ENCODE peak calls at places on chromosomes 2 and 18, in ten cellular contexts. One of them, this sample, is unnamed. For H3K4me1 and H3K36me3, the result is how much of the 10 kb centered on the place peaks cover.

GRCh38 chr18:13051950-13052349 is 60.8 kb downstream of the CEP192 start:
- DNase-seq in body of pancreas: no peak
- DNase-seq in suprapubic skin: no peak
- DNase-seq in adrenal gland: no peak
- DNase-seq in ovary: no peak
- DNase-seq in Peyer's patch: no peak
- DNase-seq in stomach: no peak
- DNase-seq in uterus: no peak
- DNase-seq in heart left ventricle: no peak
- DNase-seq in sigmoid colon: no peak
- DNase-seq in this sample: peak

GRCh38 chr2:132670961-132671781 is 1.2 kb upstream of the LYPD1 start:
- DNase-seq in uterus: no peak
- DNase-seq in Peyer's patch: no peak
- DNase-seq in adrenal gland: no peak
- DNase-seq in stomach: no peak
- DNase-seq in suprapubic skin: no peak
- DNase-seq in body of pancreas: no peak
- DNase-seq in sigmoid colon: no peak
- DNase-seq in heart left ventricle: no peak
- DNase-seq in ovary: no peak
- DNase-seq in this sample: no peak

GRCh38 chr2:163207706-163208370 is 369.3 kb upstream of the KCNH7 start:
- DNase-seq in heart left ventricle: no peak
- DNase-seq in Peyer's patch: no peak
- DNase-seq in suprapubic skin: no peak
- DNase-seq in adrenal gland: no peak
- DNase-seq in body of pancreas: no peak
- DNase-seq in uterus: no peak
- DNase-seq in sigmoid colon: no peak
- DNase-seq in ovary: no peak
- DNase-seq in stomach: no peak
- DNase-seq in this sample: no peak

GRCh38 chr18:43034683-43035500 is 80.6 kb downstream of the RIT2 start:
- DNase-seq in sigmoid colon: no peak
- DNase-seq in stomach: no peak
- DNase-seq in heart left ventricle: no peak
- DNase-seq in body of pancreas: no peak
- DNase-seq in Peyer's patch: no peak
- DNase-seq in suprapubic skin: no peak
- DNase-seq in adrenal gland: no peak
- DNase-seq in uterus: no peak
- DNase-seq in ovary: no peak
- DNase-seq in this sample: no peak

GRCh38 chr2:86480105-86480504 is 38.9 kb downstream of the KDM3A start:
- DNase-seq in body of pancreas: peak
- DNase-seq in ovary: peak
- DNase-seq in suprapubic skin: no peak
- DNase-seq in Peyer's patch: no peak
- DNase-seq in adrenal gland: no peak
- DNase-seq in uterus: peak
- DNase-seq in sigmoid colon: peak
- DNase-seq in stomach: peak
- DNase-seq in heart left ventricle: peak
- DNase-seq in this sample: no peak

GRCh38 chr18:27017901-27018500 is 152.5 kb upstream of the AQP4 start:
- DNase-seq in stomach: no peak
- DNase-seq in sigmoid colon: no peak
- DNase-seq in adrenal gland: peak
- DNase-seq in uterus: no peak
- DNase-seq in ovary: no peak
- DNase-seq in Peyer's patch: no peak
- DNase-seq in body of pancreas: no peak
- DNase-seq in heart left ventricle: no peak
- DNase-seq in suprapubic skin: no peak
- DNase-seq in this sample: no peak

GRCh38 chr2:83817511-83817910 is 641.6 kb downstream of the SUCLG1 start:
- DNase-seq in uterus: no peak
- DNase-seq in stomach: no peak
- DNase-seq in suprapubic skin: no peak
- DNase-seq in Peyer's patch: no peak
- DNase-seq in heart left ventricle: no peak
- DNase-seq in sigmoid colon: no peak
- DNase-seq in ovary: no peak
- DNase-seq in adrenal gland: no peak
- DNase-seq in body of pancreas: no peak
- DNase-seq in this sample: no peak

GRCh38 chr2:96344011-96344410 is 8.4 kb downstream of the NCAPH start:
- DNase-seq in ovary: no peak
- DNase-seq in sigmoid colon: no peak
- DNase-seq in adrenal gland: peak
- DNase-seq in Peyer's patch: no peak
- DNase-seq in uterus: no peak
- DNase-seq in heart left ventricle: no peak
- DNase-seq in suprapubic skin: no peak
- DNase-seq in body of pancreas: no peak
- DNase-seq in stomach: no peak
- DNase-seq in this sample: peak

GRCh38 chr18:55251186-55251995 is 292.1 kb upstream of the CCDC68 start:
- DNase-seq in sigmoid colon: no peak
- DNase-seq in adrenal gland: no peak
- DNase-seq in ovary: no peak
- DNase-seq in uterus: no peak
- DNase-seq in suprapubic skin: no peak
- DNase-seq in stomach: no peak
- DNase-seq in Peyer's patch: no peak
- DNase-seq in heart left ventricle: no peak
- DNase-seq in body of pancreas: no peak
- DNase-seq in this sample: no peak

GRCh38 chr2:47078541-47079482 is 76.3 kb downstream of the STPG4 start:
- DNase-seq in sigmoid colon: no peak
- DNase-seq in heart left ventricle: peak
- DNase-seq in adrenal gland: no peak
- DNase-seq in body of pancreas: peak
- DNase-seq in Peyer's patch: peak
- DNase-seq in uterus: no peak
- DNase-seq in stomach: no peak
- DNase-seq in ovary: no peak
- DNase-seq in suprapubic skin: no peak
- DNase-seq in this sample: peak
- H3K4me1 ChIP-seq in sigmoid colon: under half
- H3K4me1 ChIP-seq in heart left ventricle: under half
- H3K4me1 ChIP-seq in adrenal gland: under half
- H3K4me1 ChIP-seq in body of pancreas: under half
- H3K4me1 ChIP-seq in Peyer's patch: under half
- H3K4me1 ChIP-seq in uterus: under half
- H3K4me1 ChIP-seq in stomach: under half
- H3K4me1 ChIP-seq in ovary: under half
- H3K4me1 ChIP-seq in suprapubic skin: half or more
- H3K4me1 ChIP-seq in this sample: under half

GRCh38 chr2:178949151-178949550 is 100.8 kb downstream of the CCDC141 start:
- DNase-seq in Peyer's patch: no peak
- DNase-seq in ovary: no peak
- DNase-seq in stomach: no peak
- DNase-seq in adrenal gland: no peak
- DNase-seq in heart left ventricle: no peak
- DNase-seq in body of pancreas: no peak
- DNase-seq in suprapubic skin: no peak
- DNase-seq in sigmoid colon: no peak
- DNase-seq in uterus: no peak
- DNase-seq in this sample: no peak

GRCh38 chr2:178946494-178946893 is 103.4 kb downstream of the CCDC141 start:
- DNase-seq in sigmoid colon: no peak
- DNase-seq in body of pancreas: no peak
- DNase-seq in stomach: no peak
- DNase-seq in uterus: no peak
- DNase-seq in Peyer's patch: no peak
- DNase-seq in ovary: no peak
- DNase-seq in heart left ventricle: no peak
- DNase-seq in adrenal gland: no peak
- DNase-seq in suprapubic skin: no peak
- DNase-seq in this sample: no peak

GRCh38 chr2:178949584-178949983 is 100.4 kb downstream of the CCDC141 start:
- DNase-seq in uterus: no peak
- DNase-seq in body of pancreas: no peak
- DNase-seq in sigmoid colon: no peak
- DNase-seq in suprapubic skin: no peak
- DNase-seq in ovary: no peak
- DNase-seq in stomach: no peak
- DNase-seq in adrenal gland: no peak
- DNase-seq in Peyer's patch: no peak
- DNase-seq in heart left ventricle: no peak
- DNase-seq in this sample: no peak

GRCh38 chr2:178947006-178947405 is 102.9 kb downstream of the CCDC141 start:
- DNase-seq in sigmoid colon: no peak
- DNase-seq in uterus: no peak
- DNase-seq in stomach: no peak
- DNase-seq in ovary: no peak
- DNase-seq in adrenal gland: no peak
- DNase-seq in heart left ventricle: no peak
- DNase-seq in body of pancreas: no peak
- DNase-seq in suprapubic skin: no peak
- DNase-seq in Peyer's patch: no peak
- DNase-seq in this sample: no peak

DNA sequence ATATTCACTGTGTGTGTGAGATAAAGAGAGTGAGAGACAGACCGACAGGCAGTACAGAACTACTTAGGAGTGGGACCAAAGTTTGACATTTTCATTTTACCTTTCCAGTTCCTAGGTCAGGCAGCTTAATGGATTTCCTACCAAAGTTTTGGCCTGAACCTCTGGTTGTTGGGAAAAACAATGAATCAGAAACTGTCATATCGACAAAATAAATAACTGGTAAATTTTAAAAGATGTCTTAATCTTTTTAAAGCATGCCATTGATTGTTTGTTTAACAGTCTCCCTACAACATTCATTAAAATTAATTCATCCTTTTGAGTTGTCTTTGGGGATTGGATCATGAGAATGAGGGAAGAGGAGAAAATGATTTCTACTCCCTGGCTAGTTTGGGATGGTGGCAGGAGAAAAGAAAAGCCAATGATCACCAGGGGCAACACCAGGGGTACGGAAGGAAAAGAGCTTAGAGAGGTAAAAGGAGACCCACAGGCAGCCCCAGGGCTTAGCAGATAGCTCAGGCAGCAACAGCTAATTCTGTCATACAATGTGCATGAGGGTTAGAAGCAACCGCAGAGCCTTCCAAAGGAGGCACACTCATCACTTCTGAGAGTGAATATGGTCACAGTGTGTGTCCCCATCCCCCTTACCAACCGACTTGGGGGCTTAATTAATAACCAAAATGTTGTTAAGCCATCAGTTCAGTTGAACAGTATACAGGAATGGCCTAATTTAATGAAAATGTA is 98.5 kb downstream of the CCDC141 start:
- DNase-seq in suprapubic skin: no peak
- DNase-seq in stomach: no peak
- DNase-seq in adrenal gland: no peak
- DNase-seq in Peyer's patch: no peak
- DNase-seq in body of pancreas: no peak
- DNase-seq in uterus: no peak
- DNase-seq in heart left ventricle: no peak
- DNase-seq in ovary: no peak
- DNase-seq in sigmoid colon: no peak
- DNase-seq in this sample: no peak
- TF ChIP-seq POLR2A in suprapubic skin: no peak
- TF ChIP-seq POLR2A in stomach: no peak
- TF ChIP-seq POLR2A in adrenal gland: no peak
- TF ChIP-seq POLR2A in Peyer's patch: no peak
- TF ChIP-seq POLR2A in body of pancreas: no peak
- TF ChIP-seq POLR2A in uterus: no peak
- TF ChIP-seq POLR2A in heart left ventricle: no peak
- TF ChIP-seq POLR2A in ovary: no peak
- TF ChIP-seq POLR2A in sigmoid colon: no peak
- TF ChIP-seq POLR2A in this sample: no peak

GRCh38 chr2:27041708-27042107 is 8.9 kb downstream of the TMEM214 start:
- DNase-seq in Peyer's patch: no peak
- DNase-seq in body of pancreas: no peak
- DNase-seq in sigmoid colon: no peak
- DNase-seq in suprapubic skin: no peak
- DNase-seq in uterus: no peak
- DNase-seq in ovary: no peak
- DNase-seq in stomach: no peak
- DNase-seq in heart left ventricle: no peak
- DNase-seq in adrenal gland: peak
- DNase-seq in this sample: no peak
- H3K36me3 ChIP-seq in Peyer's patch: under half
- H3K36me3 ChIP-seq in body of pancreas: under half
- H3K36me3 ChIP-seq in sigmoid colon: under half
- H3K36me3 ChIP-seq in suprapubic skin: under half
- H3K36me3 ChIP-seq in uterus: under half
- H3K36me3 ChIP-seq in ovary: under half
- H3K36me3 ChIP-seq in stomach: half or more
- H3K36me3 ChIP-seq in heart left ventricle: under half
- H3K36me3 ChIP-seq in adrenal gland: half or more
- H3K36me3 ChIP-seq in this sample: under half

GRCh38 chr18:79680891-79681339 is 1.3 kb downstream of the CTDP1 start:
- DNase-seq in body of pancreas: no peak
- DNase-seq in adrenal gland: peak
- DNase-seq in uterus: no peak
- DNase-seq in suprapubic skin: no peak
- DNase-seq in sigmoid colon: no peak
- DNase-seq in heart left ventricle: no peak
- DNase-seq in stomach: no peak
- DNase-seq in Peyer's patch: no peak
- DNase-seq in ovary: no peak
- DNase-seq in this sample: peak
- H3K4me1 ChIP-seq in body of pancreas: under half
- H3K4me1 ChIP-seq in adrenal gland: under half
- H3K4me1 ChIP-seq in uterus: under half
- H3K4me1 ChIP-seq in suprapubic skin: under half
- H3K4me1 ChIP-seq in sigmoid colon: under half
- H3K4me1 ChIP-seq in heart left ventricle: under half
- H3K4me1 ChIP-seq in stomach: half or more
- H3K4me1 ChIP-seq in Peyer's patch: under half
- H3K4me1 ChIP-seq in ovary: under half
- H3K4me1 ChIP-seq in this sample: under half